ENCODE peak calls at places on chromosomes 13 and 19, in four cellular contexts. J is thyroid gland, L is tibial nerve, Q is heart left ventricle. B is an unnamed sample. For H3K27me3, the result is how much of the 10 kb centered on the place peaks cover.

GRCh38 chr19:14369399-14370168 is 11.7 kb upstream of the ADGRE5 start:
- DNase-seq in J (no peak), L (no peak), Q (no peak), B (no peak)

GRCh38 chr19:40424637-40425449 is 949 bp downstream of the SERTAD1 start:
- DNase-seq in J (peak), L (no peak), Q (no peak), B (no peak)

GRCh38 chr13:113138792-113139551 is 16.4 kb downstream of the F10 start:
- DNase-seq in J (no peak), L (no peak), Q (peak), B (no peak)

GRCh38 chr19:5418676-5419075 is 36.5 kb upstream of the ZNRF4 start:
- DNase-seq in J (no peak), L (no peak), Q (no peak), B (no peak)

GRCh38 chr19:46728208-46728607 is 11.3 kb upstream of the PRKD2 start:
- DNase-seq in J (no peak), L (no peak), Q (peak), B (peak)

GRCh38 chr13:53343345-53343744 is 314.7 kb downstream of the OLFM4 start:
- DNase-seq in J (no peak), L (no peak), Q (no peak), B (no peak)

GRCh38 chr13:100176781-100177389 is 88.0 kb downstream of the PCCA start:
- DNase-seq in J (no peak), L (no peak), Q (no peak), B (no peak)

GRCh38 chr13:75993246-75993645 is 357.1 kb downstream of the LMO7 start:
- DNase-seq in J (no peak), L (no peak), Q (no peak), B (no peak)

GRCh38 chr19:55255618-55256423 is 3.0 kb downstream of the PPP6R1 start:
- DNase-seq in J (peak), L (no peak), Q (no peak), B (no peak)

GRCh38 chr13:22053053-22053452 is 382.2 kb downstream of the FGF9 start:
- DNase-seq in J (no peak), L (no peak), Q (no peak), B (no peak)

GRCh38 chr13:112748947-112749346 is 59.1 kb downstream of the ATP11A start:
- DNase-seq in J (peak), L (peak), Q (peak), B (peak)

GRCh38 chr19:4009990-4010807 is 2.7 kb downstream of the PIAS4 start:
- DNase-seq in J (no peak), L (no peak), Q (no peak), B (no peak)

GRCh38 chr19:7104783-7105447 is 35.4 kb downstream of the ZNF557 start:
- DNase-seq in J (no peak), L (no peak), Q (no peak), B (no peak)

GRCh38 chr13:113995051-113995601 is 21.2 kb upstream of the C13orf46 start:
- DNase-seq in J (peak), L (no peak), Q (peak), B (peak)

GRCh38 chr19:888615-889385 is 4.2 kb downstream of the MED16 start:
- DNase-seq in J (no peak), L (no peak), Q (no peak), B (peak)

GRCh38 chr13:101988140-101988539 is 413.7 kb downstream of the FGF14 start:
- DNase-seq in J (no peak), L (no peak), Q (no peak), B (no peak)

GRCh38 chr13:22270881-22271280 is 600.0 kb downstream of the FGF9 start:
- DNase-seq in J (no peak), L (no peak), Q (no peak), B (no peak)

GRCh38 chr19:821228-821975 is at the start of gene PLPPR3:
- DNase-seq in J (no peak), L (no peak), Q (no peak), B (no peak)

DNA sequence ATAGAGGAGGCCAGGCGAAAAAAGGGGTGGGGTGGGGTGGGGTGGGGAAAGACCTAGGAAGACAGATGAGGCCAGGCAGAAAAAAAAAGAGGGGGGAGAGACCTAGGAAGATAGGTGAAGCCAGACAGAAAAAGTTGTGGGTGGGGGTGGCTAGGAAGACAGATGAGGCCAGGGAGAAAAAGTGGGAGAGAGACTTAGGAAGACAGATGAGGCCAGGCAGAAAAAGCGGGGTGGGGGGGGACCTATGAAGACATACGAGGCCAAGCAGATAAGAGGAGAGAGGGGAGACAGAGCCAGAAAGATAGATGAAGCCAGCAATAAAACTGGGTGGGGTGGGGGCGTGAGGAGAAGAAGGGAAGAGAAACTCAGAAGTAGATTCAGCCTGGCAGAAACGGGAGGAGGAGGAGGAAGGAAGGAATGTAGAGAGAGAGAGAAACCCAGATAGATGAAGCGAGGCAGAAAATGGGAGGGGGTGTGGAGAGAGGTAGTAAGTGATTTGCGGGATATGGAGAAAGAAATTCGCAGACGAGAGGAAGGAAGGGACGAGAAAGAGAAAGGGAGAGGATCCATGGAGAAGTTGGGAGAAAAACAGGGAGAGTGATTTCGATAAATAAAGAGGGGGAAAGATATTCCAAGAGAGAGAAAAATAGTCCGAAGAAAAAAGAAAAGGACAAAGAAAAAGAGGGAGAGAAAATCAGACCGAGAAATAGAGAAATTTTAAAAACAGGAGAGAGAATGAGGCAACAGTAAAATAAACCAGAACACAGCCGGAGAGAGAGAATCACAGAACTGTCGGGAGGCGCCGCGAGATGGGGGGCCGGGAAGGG is 12.2 kb upstream of the CACNG6 start:
- DNase-seq in J (no peak), L (no peak), Q (no peak), B (no peak)
- H3K27me3 ChIP-seq in J (under half), L (under half), Q (half or more), B (under half)

GRCh38 chr19:2408247-2408646 is 19.1 kb downstream of the TIMM13 start:
- DNase-seq in J (no peak), L (no peak), Q (no peak), B (no peak)

GRCh38 chr19:2409352-2409912 is 18.0 kb downstream of the TIMM13 start:
- DNase-seq in J (no peak), L (no peak), Q (no peak), B (no peak)

GRCh38 chr19:2411709-2412108 is 15.7 kb downstream of the TIMM13 start:
- DNase-seq in J (no peak), L (no peak), Q (no peak), B (no peak)

GRCh38 chr19:2412449-2412848 is 14.9 kb downstream of the TIMM13 start:
- DNase-seq in J (no peak), L (no peak), Q (no peak), B (no peak)

DNA sequence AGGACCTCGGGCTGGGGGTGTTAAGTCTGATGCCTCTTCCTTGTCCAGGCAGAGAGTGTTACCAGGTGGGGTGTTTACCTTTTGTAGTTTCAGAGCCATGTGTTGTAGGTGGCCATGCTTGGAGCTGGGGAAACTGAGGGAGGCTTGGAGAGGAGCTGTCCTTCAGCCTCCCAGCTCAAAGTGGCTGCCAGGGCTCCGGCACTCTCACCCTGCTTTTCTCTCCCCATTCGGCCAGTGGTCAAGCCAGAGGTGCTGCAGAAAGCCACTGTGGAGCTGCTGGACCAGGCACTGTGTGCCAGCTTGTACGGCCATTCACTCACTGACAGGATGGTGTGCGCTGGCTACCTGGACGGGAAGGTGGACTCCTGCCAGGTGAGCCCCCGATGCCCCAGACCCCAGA is 17.4 kb downstream of the TIMM13 start:
- DNase-seq in J (no peak), L (no peak), Q (no peak), B (no peak)
- H3K27me3 ChIP-seq in J (under half), L (under half), Q (under half), B (under half)

DNA sequence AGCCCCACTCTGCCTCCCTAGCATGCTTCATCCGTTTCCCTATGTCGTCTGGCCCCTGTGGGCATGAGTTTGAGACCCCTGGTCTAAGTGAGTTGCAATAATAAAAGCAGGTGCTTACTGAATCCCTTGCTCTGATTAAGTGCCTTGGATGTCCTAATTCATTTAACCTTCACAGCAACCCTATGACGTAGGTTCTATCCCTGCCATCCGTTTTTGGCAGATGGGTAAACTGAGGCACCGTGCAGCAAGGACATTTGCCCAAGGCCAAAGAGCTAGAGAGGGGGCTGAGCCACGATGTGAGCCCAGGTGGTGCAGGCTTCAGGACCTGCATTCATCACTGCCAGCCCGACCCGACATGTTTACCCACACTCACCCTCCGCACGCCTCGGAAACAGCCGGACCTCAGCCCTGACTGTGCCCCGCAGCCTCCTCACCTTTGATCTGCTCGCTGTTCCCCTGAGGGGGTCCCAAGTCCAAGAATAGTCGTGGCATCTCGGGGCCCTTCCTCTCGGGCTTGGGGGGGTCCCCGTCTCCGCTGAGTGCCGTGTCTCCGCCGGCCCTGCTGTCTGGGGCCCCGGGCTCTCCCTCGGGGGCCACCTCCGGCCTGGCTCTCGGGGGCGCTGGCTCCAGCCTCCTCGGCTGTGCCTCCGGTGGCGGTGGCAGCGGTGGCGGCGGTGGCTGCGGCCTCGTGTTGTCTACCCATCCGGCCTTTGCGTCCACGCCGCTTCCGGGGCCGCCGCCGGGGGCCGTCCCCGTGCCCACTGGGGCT is 14.5 kb downstream of the LMTK3 start:
- DNase-seq in J (no peak), L (no peak), Q (no peak), B (no peak)
- H3K27me3 ChIP-seq in J (under half), L (under half), Q (under half), B (under half)

GRCh38 chr13:31046711-31047279 is 114.3 kb downstream of the TEX26 start:
- DNase-seq in J (peak), L (no peak), Q (peak), B (no peak)
- H3K27me3 ChIP-seq in J (under half), L (under half), Q (under half), B (under half)

DNA sequence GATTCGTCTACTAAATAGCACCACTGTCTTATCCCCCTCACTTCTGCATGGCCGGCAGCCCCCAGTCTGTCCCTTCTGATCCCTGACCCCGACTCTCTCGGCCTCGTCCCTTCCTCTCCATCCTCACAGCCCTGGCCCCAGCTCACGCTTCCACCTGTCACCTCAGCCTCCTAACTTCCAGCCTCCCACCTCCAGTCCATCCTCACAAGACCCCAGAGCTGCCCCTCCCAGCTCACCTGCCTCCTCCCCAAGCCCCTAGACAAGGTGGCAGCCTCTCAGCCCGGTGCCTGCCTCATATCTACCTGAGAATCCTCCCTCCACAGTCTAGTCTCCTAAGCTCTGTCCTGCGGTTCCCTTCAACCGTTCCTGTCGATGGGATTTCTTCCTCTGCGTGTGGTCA is 10.0 kb downstream of the KCNC3 start:
- DNase-seq in J (no peak), L (no peak), Q (no peak), B (no peak)
- H3K27me3 ChIP-seq in J (under half), L (under half), Q (under half), B (under half)

B was measured in psoas muscle.